ENCODE peak calls at places on chromosomes 11 and 22, in six cellular contexts. G is SK-N-SH, L is H1, S is K562, I is GM12878, M is HepG2. U is an unnamed sample.
A peak's percentile ranks its signal among the peaks of the same experiment; 100 is the strongest.

GRCh38 chr11:72263363-72263762 is 19.4 kb upstream of the PHOX2A start:
- DNase-seq in S (peak; percentile 29), M (no peak), L (no peak), I (no peak), G (no peak), U (no peak)

GRCh38 chr11:105368711-105369110 is 229.1 kb upstream of the CARD18 start:
- DNase-seq in M (no peak), L (no peak), G (no peak), I (no peak), S (no peak), U (no peak)

GRCh38 chr22:26888887-26889286 is 231.5 kb downstream of the MIAT start:
- DNase-seq in I (no peak), L (no peak), M (no peak), S (no peak), G (no peak), U (no peak)

GRCh38 chr11:3956748-3957147 is 101.3 kb downstream of the STIM1 start:
- DNase-seq in S (no peak), L (no peak), I (no peak), M (no peak), G (no peak), U (no peak)

GRCh38 chr11:128902515-128903066 is 11.4 kb downstream of the KCNJ5 start:
- DNase-seq in G (no peak), L (peak; percentile 56), M (no peak), S (no peak), I (no peak), U (no peak)

GRCh38 chr11:64239662-64240466 is 1.0 kb upstream of the FKBP2 start:
- DNase-seq in S (no peak), M (no peak), L (no peak), G (no peak), I (peak; percentile 36), U (peak; percentile 94)

GRCh38 chr22:42856865-42857704 is at the start of gene ARFGAP3:
- DNase-seq in S (peak; percentile 98), M (peak; percentile 72), G (peak; percentile 99), I (peak; percentile 64), L (peak; percentile 96), U (peak; percentile 84)

GRCh38 chr11:35274909-35275807 is 136.2 kb downstream of the CD44 start:
- DNase-seq in S (no peak), L (no peak), M (peak; percentile 3), I (no peak), G (no peak), U (no peak)

GRCh38 chr11:66595245-66595904 is 2.4 kb downstream of the CCS start:
- DNase-seq in G (no peak), S (peak; percentile 37), I (peak; percentile 37), M (no peak), L (no peak), U (peak; percentile 91)

GRCh38 chr11:22115470-22116037 is 77.3 kb upstream of the ANO5 start:
- DNase-seq in G (no peak), M (no peak), L (no peak), I (no peak), S (no peak), U (no peak)

GRCh38 chr22:38026130-38027111 is 30.8 kb upstream of the PICK1 start:
- DNase-seq in M (no peak), S (no peak), G (peak; percentile 26), L (no peak), I (no peak), U (no peak)

GRCh38 chr11:96567667-96568066 is 177.9 kb downstream of the JRKL start:
- DNase-seq in M (no peak), I (no peak), L (no peak), S (no peak), G (no peak), U (no peak)

GRCh38 chr11:69611548-69612526 is 29.1 kb upstream of the CCND1 start:
- DNase-seq in G (no peak), S (no peak), M (no peak), I (no peak), L (no peak), U (no peak)

GRCh38 chr11:115605397-115606222 is 101.4 kb upstream of the CADM1 start:
- DNase-seq in L (no peak), I (no peak), M (no peak), G (no peak), S (no peak), U (no peak)

GRCh38 chr11:38594881-38595280 is 1996.8 kb upstream of the RAG2 start:
- DNase-seq in I (no peak), L (no peak), M (no peak), S (peak; percentile 15), G (no peak), U (no peak)

GRCh38 chr22:23117890-23118646 is 23.7 kb downstream of the RSPH14 start:
- DNase-seq in G (no peak), I (no peak), M (no peak), S (peak; percentile 62), L (no peak), U (no peak)

GRCh38 chr11:32172771-32173170 is 81.9 kb downstream of the RCN1 start:
- DNase-seq in L (no peak), S (no peak), M (no peak), I (no peak), G (no peak), U (no peak)

DNA sequence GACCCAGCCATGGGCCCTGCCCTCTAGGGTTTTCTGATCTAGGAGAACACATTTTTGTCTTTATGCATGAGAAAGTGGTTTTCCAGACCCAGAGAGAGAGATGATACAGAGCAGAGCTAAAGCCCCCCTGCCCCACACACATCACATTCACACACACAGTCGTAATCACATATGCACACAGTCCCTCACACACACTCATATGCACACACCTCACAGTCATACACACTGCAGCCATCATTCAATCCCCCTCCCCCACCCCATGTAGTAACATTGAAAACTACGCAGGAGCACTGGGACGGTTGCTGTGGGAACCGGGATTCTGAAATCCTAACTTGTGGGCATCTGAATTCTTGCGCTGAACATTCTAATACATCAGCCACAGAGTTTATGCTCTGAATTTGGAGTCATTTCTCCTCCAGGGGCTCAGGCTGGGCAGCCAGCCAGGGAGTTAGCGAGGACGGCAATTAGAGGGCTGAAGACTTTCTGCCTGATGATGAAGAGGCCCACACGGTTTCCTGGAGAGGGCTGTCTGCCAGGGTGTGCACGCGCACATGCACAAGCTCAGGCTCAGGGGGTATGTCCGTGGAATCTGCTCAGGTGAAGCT is 32.7 kb downstream of the CD6 start:
- DNase-seq in M (no peak), L (no peak), I (no peak), G (no peak), S (no peak), U (no peak)
- TF ChIP-seq GABPA in M (no peak), L (no peak), I (no peak), G (no peak), S (no peak), U (no peak)

DNA sequence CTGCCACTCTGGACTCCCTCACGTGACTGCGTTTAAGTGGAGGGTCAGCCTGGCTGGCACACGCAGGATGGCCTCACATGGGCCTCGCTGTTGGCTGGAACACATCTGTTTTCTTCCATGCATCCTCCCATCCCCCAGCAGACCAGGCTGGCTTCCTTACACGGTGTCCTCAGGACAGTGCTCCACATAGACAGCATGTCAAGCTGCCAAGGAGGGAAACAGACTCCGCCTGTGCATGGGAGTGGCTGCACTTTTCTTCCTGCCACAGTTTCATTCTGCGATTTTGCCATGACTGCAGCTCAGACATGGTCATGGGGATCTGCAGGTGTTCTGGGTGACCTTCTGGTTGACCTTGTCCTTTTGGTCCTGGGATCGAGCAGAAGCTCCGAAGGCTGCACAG is 344.2 kb downstream of the SHANK2 start:
- DNase-seq in G (no peak), I (no peak), M (no peak), L (no peak), S (no peak), U (no peak)
- TF ChIP-seq GABPA in G (no peak), I (no peak), M (no peak), L (no peak), S (no peak), U (no peak)

GRCh38 chr11:86210898-86211297 is 33.7 kb upstream of the EED start:
- DNase-seq in M (no peak), L (no peak), S (no peak), I (no peak), G (no peak), U (no peak)

GRCh38 chr11:86212212-86212611 is 32.3 kb upstream of the EED start:
- DNase-seq in I (no peak), G (no peak), L (no peak), S (no peak), M (no peak), U (no peak)

GRCh38 chr11:86211619-86212018 is 32.9 kb upstream of the EED start:
- DNase-seq in I (peak; percentile 74), L (no peak), M (no peak), G (no peak), S (no peak), U (no peak)

GRCh38 chr11:86208572-86208971 is 36.0 kb upstream of the EED start:
- DNase-seq in L (no peak), M (no peak), G (no peak), S (no peak), I (no peak), U (no peak)

GRCh38 chr11:86209806-86210657 is 34.5 kb upstream of the EED start:
- DNase-seq in I (no peak), S (no peak), M (peak; percentile 94), G (no peak), L (no peak), U (no peak)
- TF ChIP-seq GABPA in I (no peak), S (no peak), M (no peak), G (no peak), L (no peak), U (no peak)

DNA sequence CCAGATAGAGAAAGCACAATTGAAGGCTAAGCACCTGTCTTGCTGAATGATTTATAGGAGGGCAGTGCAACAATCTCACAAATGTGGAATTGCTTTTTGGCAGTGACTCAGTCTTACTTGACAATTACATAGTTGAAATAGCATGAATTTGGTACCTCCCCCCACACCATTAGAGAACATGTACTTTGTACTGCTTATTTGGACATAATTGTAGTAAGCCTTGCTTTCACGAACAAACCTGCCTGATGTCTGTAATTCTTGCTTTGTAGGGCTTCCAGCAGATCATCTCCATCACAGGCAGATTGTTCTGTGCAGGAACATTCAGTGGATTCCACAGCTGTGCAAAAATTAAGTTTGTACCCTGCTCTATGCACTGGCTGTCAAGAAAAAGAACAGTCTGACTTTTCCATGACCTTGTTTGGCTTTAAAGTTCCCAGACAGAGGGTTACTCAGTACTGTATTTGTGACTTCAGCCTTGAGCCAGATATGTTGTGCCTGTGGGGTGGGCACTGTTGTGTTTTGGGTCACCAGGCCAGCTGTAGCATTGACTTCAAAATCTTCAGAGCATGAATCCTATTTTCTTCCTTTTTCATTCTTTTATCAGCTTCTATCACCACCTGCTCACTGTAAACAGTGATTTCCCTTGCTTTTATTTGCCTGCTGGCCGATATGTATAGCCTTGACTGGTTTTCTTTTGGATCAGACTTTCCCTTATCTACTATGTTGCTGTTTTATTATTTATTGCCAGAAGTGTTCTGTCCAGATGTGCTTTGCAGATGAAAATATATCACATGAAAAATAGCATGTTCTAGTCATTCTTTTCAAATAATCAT is 941.0 kb upstream of the CHORDC1 start:
- DNase-seq in G (peak; percentile 28), L (no peak), S (no peak), I (no peak), M (peak; percentile 2), U (no peak)
- TF ChIP-seq GABPA in G (no peak), L (no peak), S (no peak), I (no peak), M (no peak), U (no peak)